ENCODE peak calls at places on chromosomes 6 and 20, in seven cellular contexts. A is central memory CD4-positive, alpha-beta T cell; W is NCI-H1436; E is stimulated activated CD4-positive, alpha-beta T cell treated with anti-CD3 and anti-CD28 coated beads, Interleukin-4, amount 100 ng/mL, for 4 hours; G is MM.1S; H is AG10803; I is activated CD8-positive, alpha-beta memory T cell treated with anti-CD3 and anti-CD28 coated beads, Interleukin-2, amount 10 ng/mL, durations not matched to agents 7 days and 5 days. X is an unnamed sample.

GRCh38 chr6:159513914-159514313 is 179.1 kb downstream of the SOD2 start:
- DNase-seq in I (no peak), W (no peak), H (no peak), A (no peak), G (no peak), E (no peak), X (no peak)

GRCh38 chr6:2534406-2535139 is 216.1 kb downstream of the MYLK4 start:
- DNase-seq in E (no peak), G (no peak), A (no peak), H (no peak), W (no peak), I (no peak), X (peak)

GRCh38 chr6:73308712-73309533 is 45.2 kb downstream of the DPPA5 start:
- DNase-seq in A (no peak), H (peak), I (no peak), E (no peak), W (peak), G (no peak), X (no peak)

GRCh38 chr6:130872250-130873095 is 45.3 kb downstream of the SMLR1 start:
- DNase-seq in A (peak), H (peak), I (peak), G (peak), W (peak), E (peak), X (peak)

GRCh38 chr20:61310954-61311353 is 58.9 kb downstream of the CDH4 start:
- DNase-seq in E (no peak), H (no peak), G (no peak), I (no peak), W (no peak), A (no peak), X (no peak)

GRCh38 chr20:23165307-23165750 is 79.2 kb upstream of the CD93 start:
- DNase-seq in E (no peak), H (no peak), W (no peak), G (no peak), A (no peak), I (no peak), X (no peak)

GRCh38 chr6:168152306-168152963 is 73.4 kb upstream of the FRMD1 start:
- DNase-seq in A (no peak), H (peak), G (no peak), E (no peak), I (peak), W (no peak), X (no peak)

GRCh38 chr20:64254571-64255360 is 782 bp upstream of the PCMTD2 start:
- DNase-seq in G (no peak), W (no peak), H (no peak), E (no peak), A (no peak), I (peak), X (no peak)

GRCh38 chr6:77456531-77457248 is 6.6 kb downstream of the HTR1B start:
- DNase-seq in G (no peak), A (no peak), E (no peak), I (no peak), H (peak), W (no peak), X (peak)

GRCh38 chr20:50572922-50573777 is 63.0 kb downstream of the PTPN1 start:
- DNase-seq in H (peak), G (no peak), E (no peak), W (no peak), I (no peak), A (no peak), X (peak)

GRCh38 chr6:41922154-41922553 is 855 bp downstream of the BYSL start:
- DNase-seq in E (no peak), H (no peak), W (no peak), I (no peak), G (no peak), A (peak), X (no peak)

GRCh38 chr6:79111549-79111948 is 33.5 kb upstream of the PHIP start:
- DNase-seq in I (no peak), H (no peak), E (no peak), W (no peak), G (no peak), A (no peak), X (no peak)

GRCh38 chr6:3228791-3229565 is 1.5 kb upstream of the TUBB2B start:
- DNase-seq in G (no peak), I (peak), H (no peak), E (no peak), A (peak), W (peak), X (no peak)

GRCh38 chr20:1002682-1003561 is 811 bp upstream of the RSPO4 start:
- DNase-seq in A (no peak), G (no peak), E (no peak), H (no peak), I (no peak), W (no peak), X (no peak)

GRCh38 chr6:167031082-167031709 is 32.0 kb downstream of the CEP43 start:
- DNase-seq in W (no peak), A (no peak), E (no peak), I (no peak), H (no peak), G (no peak), X (no peak)

GRCh38 chr6:76852776-76853175 is 610.5 kb downstream of the HTR1B start:
- DNase-seq in E (no peak), G (peak), I (no peak), W (no peak), H (peak), A (no peak), X (peak)

GRCh38 chr20:46636981-46637860 is 14.0 kb downstream of the SLC13A3 start:
- DNase-seq in H (no peak), I (no peak), W (no peak), E (no peak), A (no peak), G (no peak), X (no peak)

GRCh38 chr20:2986466-2986865 is 57.0 kb upstream of the GNRH2 start:
- DNase-seq in G (no peak), I (peak), W (no peak), E (peak), H (peak), A (no peak), X (peak)

GRCh38 chr6:40395066-40395697 is 192.0 kb downstream of the LRFN2 start:
- DNase-seq in E (no peak), G (no peak), A (no peak), H (peak), I (peak), W (peak), X (no peak)

GRCh38 chr20:1324598-1325172 is 4.3 kb downstream of the SDCBP2 start:
- DNase-seq in A (no peak), H (peak), I (no peak), W (no peak), E (no peak), G (no peak), X (peak)

X was measured in foreskin fibroblast.